ENCODE peak calls at places on chromosomes 7 and 10, in eight cellular contexts. E is pancreas, R is cardiac muscle cell, P is small intestine, G is GM23248, D is Peyer's patch, A is foreskin keratinocyte, S is ovary. J is an unnamed sample. For H3K4me1, the result is how much of the 10 kb centered on the place peaks cover.

GRCh38 chr7:20562461-20562860 is 53.0 kb upstream of the ABCB5 start:
- DNase-seq in D (no peak), E (no peak), P (no peak), S (no peak), A (peak), G (no peak), R (no peak), J (no peak)

GRCh38 chr7:37683263-37684120 is at the start of gene GPR141:
- DNase-seq in P (no peak), A (no peak), R (no peak), D (no peak), E (peak), S (no peak), G (no peak), J (peak)

GRCh38 chr10:51001587-51001986 is 72.7 kb upstream of the PRKG1 start:
- DNase-seq in G (peak), D (no peak), S (no peak), P (peak), E (no peak), A (no peak), R (no peak), J (no peak)

GRCh38 chr10:96450514-96451207 is 63.1 kb downstream of the TLL2 start:
- DNase-seq in G (no peak), P (peak), E (no peak), S (no peak), A (no peak), D (no peak), R (peak), J (no peak)

GRCh38 chr7:102966450-102966849 is 53.6 kb downstream of the LRRC17 start:
- DNase-seq in G (no peak), D (no peak), P (no peak), R (no peak), S (no peak), E (no peak), A (no peak), J (no peak)

GRCh38 chr10:15116225-15116624 is 19.1 kb downstream of the RPP38 start:
- DNase-seq in E (no peak), S (no peak), P (no peak), D (no peak), G (no peak), A (no peak), R (no peak), J (no peak)

GRCh38 chr7:47572101-47572460 is 9.8 kb downstream of the TNS3 start:
- DNase-seq in D (no peak), A (no peak), S (no peak), E (peak), P (peak), G (peak), R (no peak), J (no peak)

GRCh38 chr10:47405829-47406547 is 21.9 kb upstream of the ZNF488 start:
- DNase-seq in R (no peak), A (peak), G (no peak), D (no peak), S (no peak), E (no peak), P (no peak), J (no peak)

GRCh38 chr10:62239994-62240393 is 28.6 kb downstream of the RTKN2 start:
- DNase-seq in D (no peak), G (peak), A (no peak), R (no peak), E (no peak), P (peak), S (no peak), J (no peak)

GRCh38 chr10:23111679-23112286 is 16.4 kb downstream of the MSRB2 start:
- DNase-seq in G (no peak), P (no peak), E (no peak), D (no peak), S (no peak), R (no peak), A (no peak), J (no peak)

GRCh38 chr10:11435621-11436020 is 175.8 kb downstream of the USP6NL start:
- DNase-seq in P (no peak), A (no peak), D (no peak), E (no peak), R (peak), G (no peak), S (no peak), J (no peak)

GRCh38 chr10:11036424-11037011 is 18.8 kb downstream of the CELF2 start:
- DNase-seq in P (peak), G (peak), A (peak), E (peak), S (no peak), R (peak), D (peak), J (peak)

GRCh38 chr10:11539191-11539868 is 72.1 kb downstream of the USP6NL start:
- DNase-seq in R (no peak), P (no peak), D (no peak), G (peak), E (no peak), S (no peak), A (peak), J (no peak)

GRCh38 chr7:10022957-10023356 is 950.7 kb upstream of the PHF14 start:
- DNase-seq in P (peak), G (peak), A (peak), R (peak), D (no peak), E (no peak), S (no peak), J (no peak)

GRCh38 chr10:11046766-11047165 is 29.1 kb downstream of the CELF2 start:
- DNase-seq in R (no peak), G (peak), S (no peak), P (no peak), D (no peak), E (no peak), A (no peak), J (no peak)

GRCh38 chr7:5421626-5422323 is 1.9 kb downstream of the TNRC18 start:
- DNase-seq in D (peak), E (peak), A (peak), P (peak), S (peak), G (peak), R (peak), J (peak)

GRCh38 chr7:69695998-69696657 is 97.9 kb downstream of the AUTS2 start:
- DNase-seq in R (no peak), S (no peak), G (no peak), E (no peak), A (no peak), D (peak), P (no peak), J (no peak)

GRCh38 chr10:98513704-98514103 is 67.0 kb upstream of the HPS1 start:
- DNase-seq in S (no peak), G (no peak), E (no peak), P (no peak), D (no peak), R (no peak), A (no peak), J (no peak)

GRCh38 chr10:69089638-69090599 is 2.0 kb downstream of the SRGN start:
- DNase-seq in E (no peak), A (no peak), S (no peak), P (peak), R (no peak), D (peak), G (no peak), J (peak)

GRCh38 chr10:8182841-8183240 is 128.4 kb downstream of the GATA3 start:
- DNase-seq in P (no peak), D (no peak), A (no peak), E (no peak), R (no peak), S (no peak), G (no peak), J (no peak)

GRCh38 chr7:7570584-7570983 is 3.9 kb downstream of the MIOS start:
- DNase-seq in P (peak), G (no peak), R (no peak), S (no peak), A (no peak), E (no peak), D (no peak), J (no peak)

GRCh38 chr7:39313958-39314357 is 252.2 kb upstream of the YAE1 start:
- DNase-seq in D (no peak), P (no peak), R (no peak), S (no peak), A (no peak), E (no peak), G (peak), J (no peak)

GRCh38 chr10:50349554-50349953 is 98.2 kb upstream of the ASAH2 start:
- DNase-seq in A (no peak), E (no peak), S (no peak), D (no peak), R (no peak), P (no peak), G (no peak), J (no peak)

GRCh38 chr7:138926241-138926612 is 55.0 kb downstream of the KIAA1549 start:
- DNase-seq in S (no peak), P (no peak), R (no peak), E (no peak), D (no peak), G (no peak), A (no peak), J (peak)
- H3K4me1 ChIP-seq in S (under half), P (under half), R (under half), E (under half), D (under half), G (under half), A (under half), J (under half)

DNA sequence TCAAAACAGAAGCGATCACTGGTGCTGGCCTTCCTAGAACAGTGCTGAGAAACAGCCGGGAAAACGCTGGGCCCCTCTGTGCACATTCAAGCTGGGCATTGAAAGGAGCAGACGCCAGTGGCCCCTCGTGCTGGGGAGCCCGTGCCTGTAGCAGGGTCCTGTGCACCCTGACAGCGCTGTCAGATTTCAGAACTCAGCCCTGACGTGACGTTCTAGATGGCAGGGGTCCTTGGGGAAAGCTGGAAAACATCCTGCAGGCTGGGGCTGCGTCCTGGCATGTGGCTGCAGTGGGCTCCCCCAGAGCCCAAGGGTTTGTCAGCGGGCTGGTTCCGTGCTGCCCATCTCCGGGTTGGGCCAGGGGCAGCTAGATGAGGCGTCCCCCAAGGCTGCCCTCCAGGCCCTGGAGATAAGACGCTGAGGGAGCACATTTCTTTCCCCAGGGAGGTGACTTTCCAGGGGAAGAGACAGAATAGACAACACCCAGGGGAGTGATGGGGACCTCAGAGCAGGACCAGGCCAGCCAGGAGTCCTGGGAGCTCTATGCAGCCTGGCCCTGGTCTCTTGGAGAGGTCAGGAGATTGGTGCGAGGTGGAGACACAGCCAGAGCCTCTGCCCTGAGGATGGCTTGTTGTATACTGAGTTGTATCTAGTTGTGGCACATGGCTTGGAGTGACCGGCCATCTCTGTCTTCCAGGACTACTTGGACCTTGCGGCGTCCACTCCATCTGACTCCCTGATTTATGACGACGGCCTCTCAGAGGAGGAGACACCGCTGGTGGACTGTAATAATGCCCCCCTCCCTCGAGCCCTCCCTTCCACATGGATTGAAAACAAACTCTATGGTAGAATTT is 12.1 kb upstream of the CSGALNACT2 start:
- DNase-seq in G (no peak), D (peak), P (no peak), A (no peak), S (no peak), E (peak), R (no peak), J (no peak)
- H3K4me1 ChIP-seq in G (under half), D (under half), P (under half), A (under half), S (under half), E (under half), R (under half), J (under half)

DNA sequence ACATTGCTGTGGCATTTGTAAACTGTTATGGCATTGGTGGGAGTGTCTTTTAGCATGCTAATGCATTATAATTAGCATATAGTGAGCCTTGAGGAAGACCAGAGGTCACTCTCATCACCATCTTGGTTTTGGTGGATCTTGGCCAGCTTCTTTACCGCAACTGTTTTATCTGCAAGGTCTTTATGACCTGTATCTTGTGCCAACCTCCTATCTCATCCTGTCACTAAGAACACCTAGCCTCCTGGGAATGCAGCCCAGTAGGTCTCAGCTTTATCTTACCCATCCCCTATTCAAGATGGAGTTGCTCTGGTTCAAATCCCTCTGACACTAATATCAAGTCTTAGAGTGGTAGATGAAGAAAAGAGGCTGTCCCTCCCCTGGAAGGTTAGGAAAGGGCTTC is 506.2 kb downstream of the GALNT17 start:
- DNase-seq in E (no peak), A (no peak), D (no peak), S (no peak), G (no peak), R (no peak), P (no peak), J (no peak)
- H3K4me1 ChIP-seq in E (under half), A (under half), D (under half), S (under half), G (under half), R (under half), P (under half), J (under half)

GRCh38 chr7:43750016-43750887 is 8.2 kb upstream of the BLVRA start:
- DNase-seq in E (no peak), D (no peak), A (no peak), P (no peak), R (no peak), S (no peak), G (no peak), J (no peak)

GRCh38 chr7:43752411-43752810 is 6.1 kb upstream of the BLVRA start:
- DNase-seq in D (no peak), P (no peak), A (no peak), E (no peak), G (no peak), R (no peak), S (no peak), J (no peak)

GRCh38 chr7:43753401-43753800 is 5.1 kb upstream of the BLVRA start:
- DNase-seq in A (no peak), G (peak), D (no peak), P (no peak), S (no peak), E (no peak), R (no peak), J (no peak)

GRCh38 chr7:43747703-43748102 is 10.8 kb upstream of the BLVRA start:
- DNase-seq in D (no peak), P (no peak), E (no peak), R (no peak), S (no peak), G (no peak), A (no peak), J (no peak)

GRCh38 chr7:43749383-43749940 is 9.0 kb upstream of the BLVRA start:
- DNase-seq in G (no peak), D (no peak), A (no peak), P (no peak), E (no peak), R (no peak), S (no peak), J (no peak)
- H3K4me1 ChIP-seq in G (under half), D (under half), A (under half), P (under half), E (under half), R (under half), S (under half), J (under half)

GRCh38 chr7:22200777-22201176 is 156.2 kb downstream of the RAPGEF5 start:
- DNase-seq in D (no peak), R (no peak), P (no peak), A (no peak), G (no peak), S (no peak), E (no peak), J (no peak)
- H3K4me1 ChIP-seq in D (under half), R (under half), P (under half), A (under half), G (under half), S (under half), E (under half), J (under half)

DNA sequence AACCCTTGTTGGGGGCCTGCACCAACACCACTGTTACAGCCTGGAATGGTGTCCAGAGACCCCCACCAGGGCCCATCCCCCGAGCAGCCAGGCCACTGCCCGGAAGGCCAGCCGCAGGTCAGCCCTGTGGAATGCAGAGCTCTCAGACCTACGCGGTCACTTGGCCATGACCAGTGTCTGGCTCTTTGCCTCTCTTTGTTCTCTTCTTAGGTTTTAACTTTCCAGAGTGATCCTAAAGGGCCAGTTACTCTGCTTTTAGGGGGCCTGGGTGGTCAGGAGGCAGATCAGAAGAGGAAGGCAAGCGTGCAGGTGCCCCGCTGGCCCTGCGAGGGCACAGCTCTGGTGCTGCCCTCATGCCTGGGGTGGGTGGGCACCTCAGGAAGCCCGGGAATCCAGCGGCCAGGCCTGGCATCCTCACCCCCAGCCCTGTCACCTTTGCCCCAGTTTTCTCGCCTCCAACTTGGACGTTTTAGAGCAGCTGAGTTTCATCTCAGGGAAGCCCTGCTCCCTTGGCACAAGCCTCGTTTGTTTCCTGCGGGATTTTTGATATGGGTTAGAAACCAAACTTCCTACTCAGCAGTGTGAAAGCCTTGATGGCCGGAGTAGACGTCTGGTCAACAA is 62.5 kb upstream of the CHST15 start:
- DNase-seq in R (peak), A (no peak), G (peak), E (no peak), D (peak), P (no peak), S (peak), J (peak)
- H3K4me1 ChIP-seq in R (under half), A (under half), G (under half), E (under half), D (under half), P (under half), S (under half), J (under half)

DNA sequence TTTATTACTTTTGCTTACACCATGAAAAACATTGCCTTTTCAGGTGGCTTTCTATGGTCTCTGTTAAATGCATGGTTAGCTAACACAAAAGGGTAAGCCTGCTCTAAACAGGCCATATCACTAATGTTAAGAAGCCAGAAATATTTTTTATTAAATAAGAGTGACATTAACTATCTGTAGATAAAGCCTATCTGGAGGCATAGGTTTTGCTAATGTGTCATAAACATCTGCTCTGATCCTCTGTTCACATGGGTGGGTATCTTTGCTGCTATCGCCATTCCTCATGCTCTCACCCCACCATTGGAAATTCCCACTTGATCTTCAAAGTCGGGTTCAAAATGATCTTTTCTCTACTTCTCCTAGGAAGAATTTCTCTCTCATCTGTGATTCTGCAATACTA is 32.4 kb downstream of the EPC1 start:
- DNase-seq in P (no peak), E (no peak), D (no peak), G (no peak), R (no peak), A (no peak), S (no peak), J (no peak)
- H3K4me1 ChIP-seq in P (under half), E (under half), D (under half), G (under half), R (under half), A (under half), S (under half), J (under half)

GRCh38 chr10:132606536-132607316 is 69.1 kb downstream of the INPP5A start:
- DNase-seq in A (no peak), E (no peak), P (no peak), R (peak), S (peak), G (no peak), D (peak), J (peak)

GRCh38 chr10:132608511-132609195 is 71.1 kb downstream of the INPP5A start:
- DNase-seq in R (no peak), P (no peak), S (no peak), G (no peak), A (no peak), D (peak), E (no peak), J (no peak)

GRCh38 chr10:132607491-132607890 is 69.9 kb downstream of the INPP5A start:
- DNase-seq in D (peak), P (no peak), G (no peak), S (no peak), E (no peak), R (no peak), A (no peak), J (no peak)

GRCh38 chr10:132609211-132609610 is 71.6 kb downstream of the INPP5A start:
- DNase-seq in R (no peak), E (no peak), P (no peak), A (no peak), S (peak), D (peak), G (no peak), J (no peak)

GRCh38 chr10:132607961-132608495 is 70.4 kb downstream of the INPP5A start:
- DNase-seq in A (no peak), P (no peak), D (peak), G (no peak), R (no peak), S (no peak), E (no peak), J (no peak)
- H3K4me1 ChIP-seq in A (under half), P (under half), D (under half), G (under half), R (under half), S (under half), E (under half), J (under half)

GRCh38 chr7:150374472-150374871 is 4.7 kb upstream of the ZNF775 start:
- DNase-seq in R (peak), P (no peak), E (no peak), S (no peak), G (no peak), D (peak), A (no peak), J (no peak)

GRCh38 chr7:150377116-150377979 is 1.8 kb upstream of the ZNF775 start:
- DNase-seq in P (peak), A (no peak), D (peak), G (no peak), R (no peak), S (no peak), E (no peak), J (peak)

GRCh38 chr7:150378115-150378852 is 846 bp upstream of the ZNF775 start:
- DNase-seq in G (peak), A (no peak), S (peak), R (peak), D (peak), P (peak), E (peak), J (peak)

GRCh38 chr7:150375662-150376521 is 3.2 kb upstream of the ZNF775 start:
- DNase-seq in A (no peak), S (no peak), E (no peak), G (no peak), D (peak), P (peak), R (no peak), J (no peak)

DNA sequence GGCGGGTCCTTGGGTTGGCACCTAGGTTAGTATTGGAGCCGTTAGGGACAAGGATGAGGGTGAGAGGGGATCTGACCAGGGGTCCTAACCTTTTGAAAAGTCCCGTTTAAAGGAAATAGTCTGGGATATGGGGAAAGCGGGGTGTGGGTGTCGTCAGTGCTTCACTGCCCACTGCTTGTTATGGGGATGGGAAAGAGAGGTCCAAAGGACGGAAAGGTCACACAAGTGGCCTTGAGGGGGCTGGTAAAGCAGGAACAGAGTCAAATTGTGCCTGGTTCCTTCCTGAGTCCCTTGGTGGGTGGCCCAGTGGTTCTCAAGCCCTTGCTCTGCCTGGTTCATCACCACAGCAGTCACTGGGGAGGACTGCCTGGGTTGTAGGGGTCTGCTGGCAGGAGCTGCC is 2.6 kb upstream of the ZNF775 start:
- DNase-seq in D (no peak), G (no peak), P (no peak), E (no peak), A (no peak), R (no peak), S (no peak), J (no peak)
- H3K4me1 ChIP-seq in D (half or more), G (under half), P (under half), E (under half), A (under half), R (under half), S (under half), J (under half)